ENCODE peak calls at places on chromosomes 16 and 17, in five cellular contexts. One of them, this sample, is unnamed.

GRCh38 chr16:50047864-50048263 is 17.9 kb upstream of the HEATR3 start:
- DNase-seq in foreskin fibroblast: no peak
- DNase-seq in lower leg skin: peak
- DNase-seq in AG04450: no peak
- DNase-seq in IMR-90: no peak
- DNase-seq in this sample: no peak

GRCh38 chr17:78935419-78936323 is 10.5 kb upstream of the TIMP2 start:
- DNase-seq in foreskin fibroblast: peak
- DNase-seq in lower leg skin: peak
- DNase-seq in AG04450: peak
- DNase-seq in IMR-90: peak
- DNase-seq in this sample: peak

GRCh38 chr17:43645765-43646481 is 15.8 kb downstream of the MEOX1 start:
- DNase-seq in foreskin fibroblast: no peak
- DNase-seq in AG04450: no peak
- DNase-seq in lower leg skin: peak
- DNase-seq in IMR-90: no peak
- DNase-seq in this sample: no peak

GRCh38 chr17:55546481-55546880 is 35.2 kb upstream of the SMIM36 start:
- DNase-seq in AG04450: no peak
- DNase-seq in foreskin fibroblast: no peak
- DNase-seq in lower leg skin: no peak
- DNase-seq in IMR-90: no peak
- DNase-seq in this sample: no peak

GRCh38 chr17:35982409-35983191 is 1.3 kb upstream of the CCL16 start:
- DNase-seq in IMR-90: no peak
- DNase-seq in foreskin fibroblast: no peak
- DNase-seq in lower leg skin: peak
- DNase-seq in AG04450: no peak
- DNase-seq in this sample: no peak

GRCh38 chr17:66032082-66032712 is 159.7 kb downstream of the CEP112 start:
- DNase-seq in AG04450: no peak
- DNase-seq in foreskin fibroblast: no peak
- DNase-seq in lower leg skin: no peak
- DNase-seq in IMR-90: no peak
- DNase-seq in this sample: no peak

GRCh38 chr16:46650224-46650623 is 29.0 kb upstream of the SHCBP1 start:
- DNase-seq in IMR-90: peak
- DNase-seq in lower leg skin: peak
- DNase-seq in AG04450: peak
- DNase-seq in foreskin fibroblast: peak
- DNase-seq in this sample: no peak

GRCh38 chr17:28370035-28370743 is at the start of gene VTN:
- DNase-seq in lower leg skin: no peak
- DNase-seq in IMR-90: peak
- DNase-seq in foreskin fibroblast: no peak
- DNase-seq in AG04450: no peak
- DNase-seq in this sample: no peak

GRCh38 chr17:67994827-67995567 is 1.3 kb downstream of the C17orf58 start:
- DNase-seq in IMR-90: peak
- DNase-seq in lower leg skin: no peak
- DNase-seq in foreskin fibroblast: peak
- DNase-seq in AG04450: no peak
- DNase-seq in this sample: peak

GRCh38 chr17:7403043-7403901 is 625 bp downstream of the TMEM256 start:
- DNase-seq in AG04450: peak
- DNase-seq in lower leg skin: peak
- DNase-seq in foreskin fibroblast: peak
- DNase-seq in IMR-90: no peak
- DNase-seq in this sample: no peak

GRCh38 chr16:68447721-68448359 is 468 bp downstream of the SMPD3 start:
- DNase-seq in foreskin fibroblast: no peak
- DNase-seq in IMR-90: no peak
- DNase-seq in AG04450: no peak
- DNase-seq in lower leg skin: peak
- DNase-seq in this sample: no peak

GRCh38 chr16:49754495-49755290 is 101.2 kb downstream of the ZNF423 start:
- DNase-seq in AG04450: no peak
- DNase-seq in IMR-90: no peak
- DNase-seq in foreskin fibroblast: peak
- DNase-seq in lower leg skin: no peak
- DNase-seq in this sample: peak

GRCh38 chr17:78172284-78173024 is 4.1 kb downstream of the SYNGR2 start:
- DNase-seq in AG04450: no peak
- DNase-seq in foreskin fibroblast: no peak
- DNase-seq in IMR-90: peak
- DNase-seq in lower leg skin: peak
- DNase-seq in this sample: no peak

GRCh38 chr16:14436410-14436955 is 193.6 kb downstream of the PARN start:
- DNase-seq in lower leg skin: no peak
- DNase-seq in foreskin fibroblast: no peak
- DNase-seq in AG04450: no peak
- DNase-seq in IMR-90: no peak
- DNase-seq in this sample: no peak

GRCh38 chr17:77124192-77124908 is 16.4 kb upstream of the SEC14L1 start:
- DNase-seq in lower leg skin: no peak
- DNase-seq in AG04450: no peak
- DNase-seq in IMR-90: peak
- DNase-seq in foreskin fibroblast: peak
- DNase-seq in this sample: no peak

GRCh38 chr16:2712063-2712441 is 8.0 kb downstream of the PRSS27 start:
- DNase-seq in IMR-90: no peak
- DNase-seq in AG04450: no peak
- DNase-seq in lower leg skin: peak
- DNase-seq in foreskin fibroblast: no peak
- DNase-seq in this sample: no peak

GRCh38 chr16:81365731-81366130 is 51.0 kb downstream of the GAN start:
- DNase-seq in lower leg skin: no peak
- DNase-seq in AG04450: no peak
- DNase-seq in foreskin fibroblast: no peak
- DNase-seq in IMR-90: no peak
- DNase-seq in this sample: no peak
- TF ChIP-seq CTCF in lower leg skin: no peak
- TF ChIP-seq CTCF in AG04450: no peak
- TF ChIP-seq CTCF in foreskin fibroblast: no peak
- TF ChIP-seq CTCF in IMR-90: no peak
- TF ChIP-seq CTCF in this sample: no peak

GRCh38 chr16:67247698-67248400 is 568 bp upstream of the FHOD1 start:
- DNase-seq in IMR-90: no peak
- DNase-seq in lower leg skin: no peak
- DNase-seq in AG04450: no peak
- DNase-seq in foreskin fibroblast: no peak
- DNase-seq in this sample: no peak

GRCh38 chr16:67249178-67249759 is 490 bp downstream of the SLC9A5 start:
- DNase-seq in AG04450: no peak
- DNase-seq in IMR-90: no peak
- DNase-seq in lower leg skin: no peak
- DNase-seq in foreskin fibroblast: no peak
- DNase-seq in this sample: no peak

GRCh38 chr16:67249762-67250327 is 1.1 kb downstream of the SLC9A5 start:
- DNase-seq in IMR-90: peak
- DNase-seq in lower leg skin: no peak
- DNase-seq in foreskin fibroblast: no peak
- DNase-seq in AG04450: no peak
- DNase-seq in this sample: no peak

GRCh38 chr16:67246945-67247697 is at the start of gene FHOD1:
- DNase-seq in AG04450: peak
- DNase-seq in foreskin fibroblast: peak
- DNase-seq in IMR-90: peak
- DNase-seq in lower leg skin: peak
- DNase-seq in this sample: peak

DNA sequence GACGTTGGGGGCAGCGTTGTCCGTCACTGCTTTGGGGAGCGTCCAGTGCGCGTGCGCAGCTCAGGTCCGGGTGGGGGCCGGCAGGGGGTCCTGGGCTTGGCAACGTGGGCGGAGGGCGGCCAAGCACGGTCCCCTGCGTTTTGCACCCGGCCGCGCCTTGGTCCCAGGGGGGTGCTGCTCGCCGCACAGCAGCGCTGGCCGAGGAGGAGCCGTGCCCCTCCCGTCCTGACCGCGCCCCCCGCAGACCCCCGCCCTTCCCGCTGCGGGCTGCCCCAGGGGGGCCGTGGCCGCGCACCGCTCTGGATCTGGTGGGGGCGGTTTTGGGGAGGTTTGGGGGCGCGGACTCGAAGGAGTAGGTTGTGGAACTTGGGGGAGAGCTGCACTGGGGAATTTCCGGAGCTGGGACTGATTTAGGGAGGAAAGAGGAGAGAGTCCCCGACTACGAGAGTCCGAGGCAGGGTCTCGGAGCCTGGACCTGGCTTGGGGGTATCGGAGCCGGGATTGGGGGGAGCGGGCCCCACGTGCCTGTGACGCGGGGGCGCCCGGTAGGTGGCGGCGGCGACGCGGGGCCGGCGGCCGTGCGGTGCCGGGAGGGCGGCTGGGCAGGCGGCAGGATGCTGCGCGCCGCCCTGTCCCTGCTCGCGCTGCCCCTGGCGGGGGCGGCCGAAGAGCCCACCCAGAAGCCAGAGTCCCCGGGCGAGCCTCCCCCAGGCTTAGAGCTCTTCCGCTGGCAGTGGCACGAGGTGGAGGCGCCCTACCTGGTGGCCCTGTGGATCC is at the start of gene SLC9A5:
- DNase-seq in lower leg skin: no peak
- DNase-seq in foreskin fibroblast: no peak
- DNase-seq in IMR-90: no peak
- DNase-seq in AG04450: no peak
- DNase-seq in this sample: no peak
- TF ChIP-seq CTCF in lower leg skin: no peak
- TF ChIP-seq CTCF in foreskin fibroblast: no peak
- TF ChIP-seq CTCF in IMR-90: peak
- TF ChIP-seq CTCF in AG04450: no peak
- TF ChIP-seq CTCF in this sample: no peak

DNA sequence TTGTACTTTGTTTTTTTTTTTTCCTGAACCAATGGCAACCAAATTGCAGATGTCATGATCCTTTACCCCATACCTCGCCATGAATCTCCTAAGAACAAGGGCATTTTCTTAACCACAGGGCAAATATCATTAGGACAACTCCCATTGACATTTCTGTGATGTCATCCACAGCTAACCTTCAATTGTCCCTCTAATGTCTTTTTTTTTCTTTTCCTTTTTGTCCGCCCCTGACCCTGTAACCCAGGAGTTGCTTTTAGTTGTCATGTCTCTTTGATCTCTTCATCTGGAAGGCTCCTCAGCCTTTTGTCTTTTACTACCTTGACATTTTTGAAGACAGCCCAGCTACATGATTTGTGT is 410 bp upstream of the NAGPA start:
- DNase-seq in lower leg skin: no peak
- DNase-seq in IMR-90: no peak
- DNase-seq in AG04450: no peak
- DNase-seq in foreskin fibroblast: no peak
- DNase-seq in this sample: no peak
- TF ChIP-seq CTCF in lower leg skin: no peak
- TF ChIP-seq CTCF in IMR-90: no peak
- TF ChIP-seq CTCF in AG04450: no peak
- TF ChIP-seq CTCF in foreskin fibroblast: no peak
- TF ChIP-seq CTCF in this sample: no peak

DNA sequence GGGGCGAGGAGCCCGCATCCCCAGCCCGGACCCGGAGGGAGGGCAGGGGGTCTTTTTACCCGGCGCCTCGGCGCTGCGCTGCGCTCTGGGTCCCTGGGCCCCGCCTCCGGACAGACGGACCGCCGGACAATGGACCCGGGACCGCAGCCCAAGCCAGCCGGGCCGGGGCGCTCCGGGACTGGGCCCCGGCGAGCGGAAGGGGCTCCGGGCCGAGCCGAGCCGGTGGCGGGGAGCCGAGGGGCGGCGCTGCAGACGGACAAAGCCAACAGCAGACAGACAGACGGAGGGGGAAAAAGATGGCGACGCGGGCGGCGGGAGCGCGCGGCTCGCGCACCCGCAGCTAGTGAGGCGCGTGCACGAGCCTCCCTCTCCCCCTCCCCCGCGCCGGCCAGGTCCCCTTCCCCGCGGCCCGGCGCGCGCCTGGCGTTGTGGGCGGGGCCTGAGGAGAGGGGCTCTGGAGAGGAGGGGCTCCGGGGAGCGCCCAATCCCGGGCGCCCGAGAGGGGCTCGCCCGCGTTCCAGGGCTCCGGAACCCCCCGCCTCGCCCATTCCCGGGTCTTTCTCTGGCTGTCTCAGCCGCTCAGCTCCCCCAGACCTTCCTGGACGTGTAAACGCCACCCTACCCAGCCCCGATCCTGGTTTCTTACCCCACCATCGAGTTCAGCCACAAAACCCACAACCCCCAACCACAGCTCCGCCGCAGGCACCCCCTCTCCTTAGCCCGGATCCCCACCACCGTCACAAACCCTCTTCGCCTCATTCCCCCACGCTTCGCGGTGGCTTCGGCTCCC is at the start of gene ZNF821:
- DNase-seq in foreskin fibroblast: peak
- DNase-seq in lower leg skin: peak
- DNase-seq in AG04450: no peak
- DNase-seq in IMR-90: peak
- DNase-seq in this sample: no peak
- TF ChIP-seq CTCF in foreskin fibroblast: peak
- TF ChIP-seq CTCF in lower leg skin: no peak
- TF ChIP-seq CTCF in AG04450: no peak
- TF ChIP-seq CTCF in IMR-90: no peak
- TF ChIP-seq CTCF in this sample: peak

GRCh38 chr17:57283203-57283971 is 27.1 kb downstream of the MSI2 start:
- DNase-seq in foreskin fibroblast: no peak
- DNase-seq in IMR-90: no peak
- DNase-seq in lower leg skin: no peak
- DNase-seq in AG04450: no peak
- DNase-seq in this sample: no peak

GRCh38 chr17:57286372-57287105 is 30.2 kb downstream of the MSI2 start:
- DNase-seq in IMR-90: no peak
- DNase-seq in lower leg skin: no peak
- DNase-seq in foreskin fibroblast: no peak
- DNase-seq in AG04450: no peak
- DNase-seq in this sample: no peak

GRCh38 chr17:57284583-57284982 is 28.3 kb downstream of the MSI2 start:
- DNase-seq in lower leg skin: no peak
- DNase-seq in AG04450: no peak
- DNase-seq in IMR-90: no peak
- DNase-seq in foreskin fibroblast: no peak
- DNase-seq in this sample: no peak

GRCh38 chr17:57285681-57286080 is 29.4 kb downstream of the MSI2 start:
- DNase-seq in AG04450: no peak
- DNase-seq in IMR-90: no peak
- DNase-seq in foreskin fibroblast: no peak
- DNase-seq in lower leg skin: no peak
- DNase-seq in this sample: no peak

DNA sequence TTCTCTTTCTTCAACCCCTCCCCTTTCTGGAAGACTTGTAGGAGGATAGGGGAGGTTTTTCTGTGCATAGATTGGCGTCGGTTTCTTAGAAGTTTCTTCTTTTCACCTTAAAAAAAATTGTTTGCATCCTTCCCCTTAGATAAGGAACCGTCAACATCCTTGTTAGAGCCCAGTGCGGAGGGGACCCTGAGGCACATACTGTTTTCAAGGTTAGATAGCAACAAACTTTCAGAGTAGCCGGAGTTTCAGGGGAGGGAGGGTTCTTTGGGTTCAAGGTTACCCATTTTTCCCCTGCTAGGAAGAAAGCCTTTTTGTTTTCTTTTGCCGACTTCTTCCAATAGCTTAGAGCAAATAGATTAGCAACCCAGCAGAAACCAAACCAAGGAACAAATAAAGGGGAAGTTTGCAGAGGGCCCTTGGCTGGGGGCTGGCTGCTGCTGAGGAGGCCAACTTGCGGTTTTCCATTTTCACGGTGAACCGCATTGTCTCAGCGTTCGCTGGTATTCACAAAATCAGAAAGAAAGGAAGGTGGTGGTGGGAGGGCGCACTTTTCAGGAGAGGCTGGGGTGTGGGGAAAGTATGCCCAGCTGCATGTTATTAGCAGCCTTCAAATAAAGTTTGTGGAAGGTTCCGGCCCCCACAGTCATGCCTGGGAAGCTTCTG is 28.8 kb downstream of the MSI2 start:
- DNase-seq in foreskin fibroblast: no peak
- DNase-seq in IMR-90: no peak
- DNase-seq in lower leg skin: no peak
- DNase-seq in AG04450: no peak
- DNase-seq in this sample: no peak
- TF ChIP-seq CTCF in foreskin fibroblast: no peak
- TF ChIP-seq CTCF in IMR-90: no peak
- TF ChIP-seq CTCF in lower leg skin: no peak
- TF ChIP-seq CTCF in AG04450: no peak
- TF ChIP-seq CTCF in this sample: no peak

This sample was measured in AG09319.